ENCODE peak calls at places on chromosomes 5 and 9, in six cellular contexts. N is GOT3, F is hepatocyte, S is NCI-H1436, J is fibroblast of villous mesenchyme, Z is RCC 7860. D is an unnamed sample.

GRCh38 chr5:133959643-133960042 is 8.8 kb downstream of the C5orf15 start:
- DNase-seq in N (no peak), F (no peak), S (no peak), J (no peak), Z (no peak), D (no peak)

GRCh38 chr5:34916518-34916917 is 1.0 kb downstream of the BRIX1 start:
- DNase-seq in N (no peak), F (no peak), S (no peak), J (no peak), Z (no peak), D (no peak)

GRCh38 chr5:17305964-17306725 is 88.7 kb downstream of the BASP1 start:
- DNase-seq in N (no peak), F (peak; percentile 75), S (no peak), J (peak; percentile 98), Z (no peak), D (no peak)

GRCh38 chr9:117458066-117458465 is 43.2 kb upstream of the ASTN2 start:
- DNase-seq in N (no peak), F (no peak), S (no peak), J (no peak), Z (no peak), D (no peak)

GRCh38 chr9:38339496-38339895 is 53.0 kb upstream of the ALDH1B1 start:
- DNase-seq in N (no peak), F (peak; percentile 32), S (no peak), J (no peak), Z (no peak), D (no peak)

GRCh38 chr5:144812770-144813169 is 642.1 kb downstream of the KCTD16 start:
- DNase-seq in N (peak; percentile 13), F (peak; percentile 65), S (no peak), J (peak; percentile 86), Z (no peak), D (no peak)

GRCh38 chr5:107769531-107769930 is 98.8 kb upstream of the EFNA5 start:
- DNase-seq in N (no peak), F (no peak), S (no peak), J (no peak), Z (no peak), D (no peak)

GRCh38 chr9:60546406-60546805 is 367.8 kb upstream of the SPATA31A5 start:
- DNase-seq in N (no peak), F (no peak), S (no peak), J (no peak), Z (no peak), D (no peak)

GRCh38 chr5:171901764-171902163 is 104.7 kb downstream of the FBXW11 start:
- DNase-seq in N (no peak), F (no peak), S (no peak), J (no peak), Z (no peak), D (no peak)

GRCh38 chr9:12766357-12766756 is 8.5 kb upstream of the LURAP1L start:
- DNase-seq in N (no peak), F (no peak), S (no peak), J (no peak), Z (no peak), D (no peak)

GRCh38 chr9:101508203-101508602 is 25.4 kb upstream of the RNF20 start:
- DNase-seq in N (no peak), F (no peak), S (no peak), J (peak; percentile 54), Z (no peak), D (no peak)

GRCh38 chr5:13814293-13814692 is 130.2 kb downstream of the DNAH5 start:
- DNase-seq in N (no peak), F (no peak), S (no peak), J (no peak), Z (no peak), D (no peak)

GRCh38 chr5:90221947-90222346 is 187.6 kb downstream of the CETN3 start:
- DNase-seq in N (no peak), F (no peak), S (no peak), J (peak; percentile 17), Z (no peak), D (no peak)

GRCh38 chr9:95785209-95785608 is 90.3 kb upstream of the ERCC6L2 start:
- DNase-seq in N (no peak), F (no peak), S (no peak), J (no peak), Z (no peak), D (no peak)

GRCh38 chr9:35996358-35996970 is 38.5 kb upstream of the OR2S2 start:
- DNase-seq in N (no peak), F (peak; percentile 15), S (no peak), J (no peak), Z (peak; percentile 73), D (no peak)

GRCh38 chr5:96344678-96345612 is 88.1 kb downstream of the PCSK1 start:
- DNase-seq in N (no peak), F (peak; percentile 73), S (peak; percentile 74), J (peak; percentile 84), Z (peak; percentile 31), D (no peak)

GRCh38 chr9:98249774-98250173 is 5.7 kb downstream of the TBC1D2 start:
- DNase-seq in N (no peak), F (no peak), S (no peak), J (no peak), Z (no peak), D (no peak)

GRCh38 chr9:120299785-120300184 is 280.2 kb downstream of the CDK5RAP2 start:
- DNase-seq in N (no peak), F (no peak), S (no peak), J (no peak), Z (no peak), D (no peak)

GRCh38 chr5:122151640-122152039 is 22.3 kb downstream of the ZNF474 start:
- DNase-seq in N (no peak), F (peak; percentile 45), S (no peak), J (peak; percentile 72), Z (peak; percentile 83), D (no peak)

GRCh38 chr9:135705376-135705775 is 3.4 kb downstream of the KCNT1 start:
- DNase-seq in N (no peak), F (no peak), S (no peak), J (no peak), Z (no peak), D (no peak)

GRCh38 chr5:61202213-61202612 is 39.9 kb upstream of the SMIM15 start:
- DNase-seq in N (no peak), F (no peak), S (no peak), J (peak; percentile 61), Z (no peak), D (no peak)

GRCh38 chr5:96893342-96893741 is 17.0 kb downstream of the ERAP2 start:
- DNase-seq in N (no peak), F (peak; percentile 23), S (no peak), J (peak; percentile 75), Z (peak; percentile 67), D (no peak)

GRCh38 chr5:19568004-19568403 is 420.0 kb downstream of the CDH18 start:
- DNase-seq in N (no peak), F (no peak), S (no peak), J (no peak), Z (no peak), D (no peak)

D was measured in posterior cingulate gyrus.